ENCODE peak calls at places on chromosomes 3 and 15, in four cellular contexts. Z is cardiac muscle cell, B is WTC11, S is RWPE1. G is an unnamed sample.
A peak's percentile ranks its signal among the peaks of the same experiment; 100 is the strongest.

GRCh38 chr3:57992430-57993213 is 15.6 kb upstream of the FLNB start:
- DNase-seq in Z (peak; percentile 29), B (no peak), S (no peak), G (no peak)

GRCh38 chr3:122415762-122416654 is at the start of gene WDR5B:
- DNase-seq in Z (peak; percentile 97), B (peak; percentile 98), S (peak; percentile 100), G (peak; percentile 98)

GRCh38 chr3:196624008-196624790 is 15.3 kb upstream of the NRROS start:
- DNase-seq in Z (no peak), B (no peak), S (no peak), G (no peak)

GRCh38 chr15:101440846-101441590 is 48.5 kb downstream of the PCSK6 start:
- DNase-seq in Z (no peak), B (no peak), S (no peak), G (no peak)

GRCh38 chr3:101574388-101575156 is 592 bp downstream of the PCNP start:
- DNase-seq in Z (peak; percentile 61), B (peak; percentile 39), S (no peak), G (peak; percentile 70)

GRCh38 chr3:196284396-196284795 is 3.1 kb downstream of the PCYT1A start:
- DNase-seq in Z (no peak), B (no peak), S (no peak), G (no peak)

GRCh38 chr3:180102134-180102533 is 65.4 kb upstream of the PEX5L start:
- DNase-seq in Z (peak; percentile 61), B (peak; percentile 56), S (no peak), G (no peak)

GRCh38 chr15:39623550-39623931 is 42.7 kb downstream of the THBS1 start:
- DNase-seq in Z (no peak), B (no peak), S (no peak), G (no peak)

GRCh38 chr3:11803977-11804903 is 42.4 kb downstream of the TAMM41 start:
- DNase-seq in Z (peak; percentile 67), B (peak; percentile 28), S (peak; percentile 56), G (peak; percentile 64)

GRCh38 chr3:194381460-194381875 is 11.9 kb upstream of the LRRC15 start:
- DNase-seq in Z (no peak), B (no peak), S (no peak), G (no peak)

GRCh38 chr15:77659350-77660321 is 26.9 kb upstream of the LINGO1 start:
- DNase-seq in Z (peak; percentile 81), B (peak; percentile 77), S (peak; percentile 74), G (peak; percentile 69)

GRCh38 chr3:9168230-9168629 is 81.2 kb downstream of the SRGAP3 start:
- DNase-seq in Z (peak; percentile 32), B (peak; percentile 44), S (no peak), G (no peak)

GRCh38 chr3:112611813-112612515 is 29.0 kb downstream of the CCDC80 start:
- DNase-seq in Z (no peak), B (no peak), S (no peak), G (no peak)

GRCh38 chr3:100536093-100536492 is 43.7 kb downstream of the TMEM45A start:
- DNase-seq in Z (no peak), B (no peak), S (no peak), G (peak; percentile 49)

GRCh38 chr15:35657679-35658201 is 111.8 kb upstream of the DPH6 start:
- DNase-seq in Z (no peak), B (no peak), S (no peak), G (peak; percentile 5)

GRCh38 chr15:90000175-90000923 is 775 bp upstream of the ZNF710 start:
- DNase-seq in Z (no peak), B (peak; percentile 32), S (peak; percentile 48), G (no peak)

GRCh38 chr15:92277776-92278175 is 115.9 kb upstream of the ST8SIA2 start:
- DNase-seq in Z (peak; percentile 27), B (no peak), S (peak; percentile 33), G (peak; percentile 53)

GRCh38 chr3:159502986-159503385 is 485.6 kb upstream of the IL12A start:
- DNase-seq in Z (no peak), B (no peak), S (no peak), G (no peak)
- TF ChIP-seq CTCF in Z (no peak), B (no peak), S (no peak), G (no peak)

GRCh38 chr3:143348486-143349327 is 229.1 kb downstream of the CHST2 start:
- DNase-seq in Z (no peak), B (no peak), S (no peak), G (no peak)
- TF ChIP-seq CTCF in Z (peak; percentile 11), B (no peak), S (no peak), G (no peak)

GRCh38 chr3:31263897-31264296 is 268.8 kb upstream of the STT3B start:
- DNase-seq in Z (no peak), B (no peak), S (no peak), G (no peak)
- TF ChIP-seq CTCF in Z (no peak), B (no peak), S (no peak), G (no peak)

GRCh38 chr15:51802593-51802992 is 26.9 kb upstream of the TMOD3 start:
- DNase-seq in Z (no peak), B (no peak), S (no peak), G (no peak)

GRCh38 chr15:51799908-51800252 is 29.6 kb upstream of the TMOD3 start:
- DNase-seq in Z (no peak), B (no peak), S (no peak), G (no peak)

GRCh38 chr15:51803961-51804360 is 25.5 kb upstream of the TMOD3 start:
- DNase-seq in Z (no peak), B (no peak), S (no peak), G (no peak)

GRCh38 chr15:51799174-51799907 is 30.1 kb upstream of the TMOD3 start:
- DNase-seq in Z (no peak), B (no peak), S (no peak), G (no peak)

GRCh38 chr15:51801391-51801835 is 28.0 kb upstream of the TMOD3 start:
- DNase-seq in Z (peak; percentile 45), B (peak; percentile 63), S (peak; percentile 26), G (peak; percentile 46)
- TF ChIP-seq CTCF in Z (peak; percentile 72), B (peak; percentile 39), S (peak; percentile 52), G (peak; percentile 32)

DNA sequence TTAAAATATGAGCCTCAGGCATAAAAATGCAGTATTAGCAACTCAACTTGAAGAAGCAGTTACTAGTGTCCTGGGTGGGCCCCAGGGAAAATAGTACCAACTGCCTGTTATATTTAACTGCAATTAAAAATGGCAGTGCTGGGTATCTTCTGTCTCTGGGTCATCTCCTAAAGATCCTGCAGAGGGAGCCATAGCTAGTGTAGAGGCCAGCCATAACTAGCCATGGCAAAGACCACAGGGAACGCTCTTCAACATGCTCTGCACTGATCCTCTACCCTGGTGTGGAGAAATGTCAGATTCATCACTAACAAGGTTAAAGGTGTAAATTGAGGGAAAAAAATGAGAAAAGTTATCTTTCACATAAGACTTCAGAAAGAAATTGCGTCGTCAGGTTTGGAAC is 181.3 kb downstream of the SNRPN start:
- DNase-seq in Z (peak; percentile 45), B (no peak), S (no peak), G (no peak)
- TF ChIP-seq CTCF in Z (peak; percentile 18), B (peak; percentile 22), S (no peak), G (no peak)

DNA sequence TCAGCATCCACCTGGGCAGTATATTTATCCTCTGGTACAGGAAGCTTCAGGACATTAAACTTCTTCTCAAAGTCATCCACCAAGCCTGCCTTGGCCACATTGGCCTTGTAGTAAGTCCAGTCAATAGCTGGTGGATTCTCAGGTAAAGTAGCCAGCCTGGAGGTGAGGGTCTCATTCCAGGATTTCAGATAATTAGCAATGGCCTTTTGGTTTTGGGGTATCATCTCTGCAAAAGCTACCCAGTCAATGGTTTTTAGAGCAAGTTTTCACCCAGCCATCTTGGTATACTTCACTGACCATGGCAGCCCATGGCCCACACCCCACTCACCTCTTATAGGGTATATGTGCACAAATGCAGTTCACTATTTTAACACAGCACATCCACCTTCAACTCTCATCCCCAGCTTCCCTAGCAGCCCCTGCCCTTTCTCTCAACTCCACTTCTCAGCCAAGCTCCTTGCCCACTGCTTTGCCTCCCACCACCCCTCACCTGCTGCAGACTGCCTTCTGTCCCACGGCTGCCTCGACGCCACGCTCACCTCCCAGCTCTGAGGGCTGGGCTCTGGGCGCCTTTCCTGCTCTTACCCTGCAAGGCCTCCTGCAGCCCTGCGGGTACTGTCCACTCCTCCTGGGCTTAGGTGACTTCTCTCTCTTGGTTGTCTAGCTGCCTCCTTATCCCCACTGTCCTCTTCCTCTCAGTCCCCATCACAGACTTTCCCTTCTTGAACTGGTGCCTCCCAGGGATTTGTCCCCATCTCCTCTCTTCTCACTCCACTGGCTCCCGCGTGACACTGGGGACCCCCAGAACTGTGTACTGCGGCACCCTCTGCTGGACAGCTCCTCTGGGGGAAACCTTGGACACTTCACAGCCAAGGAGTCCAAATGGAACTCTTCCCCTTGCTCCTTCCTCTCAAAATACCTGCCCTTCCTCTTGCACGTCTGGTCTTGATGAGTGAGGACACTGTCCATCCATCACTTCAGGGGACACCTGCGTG is 1.7 kb upstream of the TGM5 start:
- DNase-seq in Z (peak; percentile 66), B (peak; percentile 75), S (no peak), G (peak; percentile 40)
- TF ChIP-seq CTCF in Z (peak; percentile 46), B (no peak), S (no peak), G (peak; percentile 14)

GRCh38 chr15:51192560-51193280 is 98.0 kb upstream of the TNFAIP8L3 start:
- DNase-seq in Z (peak; percentile 88), B (peak; percentile 98), S (peak; percentile 76), G (peak; percentile 91)

GRCh38 chr15:51190424-51191068 is 95.8 kb upstream of the TNFAIP8L3 start:
- DNase-seq in Z (no peak), B (no peak), S (no peak), G (no peak)

GRCh38 chr15:51191072-51191665 is 96.5 kb upstream of the TNFAIP8L3 start:
- DNase-seq in Z (peak; percentile 30), B (no peak), S (no peak), G (no peak)

GRCh38 chr15:51193526-51193925 is 98.8 kb upstream of the TNFAIP8L3 start:
- DNase-seq in Z (no peak), B (no peak), S (no peak), G (no peak)

DNA sequence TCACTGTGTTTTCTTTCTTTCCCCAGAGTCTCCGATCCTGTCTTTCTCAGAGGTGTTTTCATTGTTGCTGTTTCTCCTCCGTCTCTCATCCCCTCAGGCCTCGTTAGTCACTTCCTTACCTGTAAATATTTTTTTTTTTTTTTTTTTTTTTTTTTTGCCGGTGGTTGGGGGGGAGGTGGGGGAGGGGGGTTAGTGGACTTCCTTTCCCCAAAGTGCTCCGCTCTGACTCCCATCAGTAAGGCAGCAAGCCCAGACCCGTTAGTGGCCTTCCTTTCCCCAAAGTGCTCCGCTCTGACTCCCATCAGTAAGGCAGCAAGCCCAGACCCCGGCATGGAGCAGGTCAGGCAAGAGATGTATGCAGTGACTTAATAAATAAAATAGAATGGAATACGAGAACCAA is 97.1 kb upstream of the TNFAIP8L3 start:
- DNase-seq in Z (no peak), B (no peak), S (peak; percentile 29), G (peak; percentile 83)
- TF ChIP-seq CTCF in Z (no peak), B (no peak), S (no peak), G (no peak)

DNA sequence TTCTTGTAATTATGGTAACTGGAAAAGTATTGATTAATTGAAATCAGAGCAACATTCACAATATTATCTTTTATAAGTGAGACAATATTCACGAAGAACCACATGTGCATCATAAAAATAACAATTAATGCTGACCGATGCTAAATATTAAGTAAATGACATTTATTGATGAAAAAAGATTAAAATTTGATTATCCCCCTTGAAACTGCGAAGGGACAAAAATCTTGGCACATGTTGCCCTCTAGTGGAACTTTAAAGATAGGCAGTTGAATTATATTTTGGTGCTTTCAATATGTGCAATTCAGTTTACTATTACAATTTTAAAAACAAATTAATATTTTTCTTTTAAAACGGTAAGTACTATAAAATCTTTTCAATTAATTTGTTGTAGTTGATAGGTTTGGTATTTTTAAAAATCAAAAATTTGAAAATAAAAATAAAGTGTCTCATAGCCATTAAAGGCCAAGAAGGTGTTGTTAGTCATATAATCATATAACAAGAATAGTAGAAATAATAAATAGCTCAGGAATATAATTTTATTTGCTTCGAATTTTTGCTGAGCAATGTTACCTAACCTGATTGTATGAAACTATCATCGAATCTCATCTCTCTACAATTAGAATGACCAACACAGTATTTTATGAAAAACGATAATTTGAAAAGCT is 270.2 kb downstream of the ROBO1 start:
- DNase-seq in Z (peak; percentile 23), B (no peak), S (peak; percentile 14), G (peak; percentile 28)
- TF ChIP-seq CTCF in Z (peak; percentile 69), B (peak; percentile 61), S (peak; percentile 76), G (peak; percentile 47)

G was measured in MCF 10A.